ENCODE peak calls at places on chromosomes 16 and 17, in eight cellular contexts. P, L, K, T, Q, F, M and H are unnamed samples.
A peak's percentile ranks its signal among the peaks of the same experiment; 100 is the strongest.

GRCh38 chr17:76736349-76737081 is 616 bp downstream of the SRSF2 start:
- DNase-seq in K (peak; percentile 95), M (peak; percentile 67), Q (peak; percentile 60), F (peak; percentile 94), P (peak; percentile 85), L (peak; percentile 87), T (no peak), H (peak; percentile 72)

GRCh38 chr17:76281573-76282371 is 16.6 kb downstream of the UBALD2 start:
- DNase-seq in Q (no peak), P (no peak), M (no peak), K (no peak), T (no peak), F (no peak), L (no peak), H (no peak)

GRCh38 chr17:69870091-69870530 is 204.9 kb upstream of the KCNJ16 start:
- DNase-seq in P (no peak), T (peak; percentile 91), M (no peak), K (no peak), L (peak; percentile 51), Q (peak; percentile 91), F (no peak), H (peak; percentile 19)

GRCh38 chr17:57264776-57265175 is 8.5 kb downstream of the MSI2 start:
- DNase-seq in M (no peak), Q (no peak), K (no peak), P (no peak), F (no peak), T (no peak), L (no peak), H (no peak)

GRCh38 chr16:89330177-89330856 is 112.8 kb downstream of the ZNF778 start:
- DNase-seq in P (peak; percentile 46), Q (peak; percentile 52), M (no peak), K (peak; percentile 83), L (no peak), T (peak; percentile 66), F (peak; percentile 80), H (peak; percentile 34)

GRCh38 chr17:64984181-64984580 is 64.9 kb upstream of the LRRC37A3 start:
- DNase-seq in P (no peak), F (no peak), K (no peak), T (no peak), M (no peak), Q (no peak), L (no peak), H (no peak)

GRCh38 chr17:59365383-59365981 is 34.0 kb downstream of the YPEL2 start:
- DNase-seq in Q (no peak), M (no peak), F (no peak), P (no peak), L (no peak), K (no peak), T (no peak), H (no peak)

GRCh38 chr16:79870016-79870886 is 269.7 kb upstream of the MAF start:
- DNase-seq in L (no peak), F (no peak), P (no peak), M (no peak), Q (no peak), K (no peak), T (no peak), H (no peak)

GRCh38 chr17:3963214-3964201 is 729 bp downstream of the ATP2A3 start:
- DNase-seq in T (no peak), K (peak; percentile 96), M (peak; percentile 47), L (no peak), P (peak; percentile 64), Q (no peak), F (peak; percentile 86), H (no peak)

GRCh38 chr16:27468941-27469531 is 67.1 kb downstream of the IL21R start:
- DNase-seq in K (peak; percentile 70), T (no peak), L (no peak), Q (no peak), F (no peak), M (no peak), P (peak; percentile 7), H (no peak)

GRCh38 chr17:46212634-46213435 is 19.6 kb upstream of the KANSL1 start:
- DNase-seq in T (peak; percentile 70), P (no peak), Q (peak; percentile 79), M (peak; percentile 65), K (no peak), L (peak; percentile 97), F (no peak), H (peak; percentile 87)

GRCh38 chr16:54397190-54397835 is 110.7 kb upstream of the IRX3 start:
- DNase-seq in P (no peak), T (peak; percentile 19), F (no peak), K (no peak), M (no peak), Q (no peak), L (no peak), H (no peak)

GRCh38 chr17:76188213-76189060 is 47.4 kb upstream of the FOXJ1 start:
- DNase-seq in F (no peak), L (no peak), T (no peak), K (no peak), P (no peak), M (no peak), Q (peak; percentile 13), H (no peak)

GRCh38 chr16:693364-693763 is 3.2 kb upstream of the WDR24 start:
- DNase-seq in P (no peak), M (no peak), T (no peak), L (no peak), K (no peak), F (no peak), Q (no peak), H (no peak)

GRCh38 chr17:66837226-66837625 is 2.3 kb downstream of the CACNG5 start:
- DNase-seq in L (no peak), T (no peak), K (no peak), F (no peak), Q (no peak), M (no peak), P (no peak), H (no peak)

DNA sequence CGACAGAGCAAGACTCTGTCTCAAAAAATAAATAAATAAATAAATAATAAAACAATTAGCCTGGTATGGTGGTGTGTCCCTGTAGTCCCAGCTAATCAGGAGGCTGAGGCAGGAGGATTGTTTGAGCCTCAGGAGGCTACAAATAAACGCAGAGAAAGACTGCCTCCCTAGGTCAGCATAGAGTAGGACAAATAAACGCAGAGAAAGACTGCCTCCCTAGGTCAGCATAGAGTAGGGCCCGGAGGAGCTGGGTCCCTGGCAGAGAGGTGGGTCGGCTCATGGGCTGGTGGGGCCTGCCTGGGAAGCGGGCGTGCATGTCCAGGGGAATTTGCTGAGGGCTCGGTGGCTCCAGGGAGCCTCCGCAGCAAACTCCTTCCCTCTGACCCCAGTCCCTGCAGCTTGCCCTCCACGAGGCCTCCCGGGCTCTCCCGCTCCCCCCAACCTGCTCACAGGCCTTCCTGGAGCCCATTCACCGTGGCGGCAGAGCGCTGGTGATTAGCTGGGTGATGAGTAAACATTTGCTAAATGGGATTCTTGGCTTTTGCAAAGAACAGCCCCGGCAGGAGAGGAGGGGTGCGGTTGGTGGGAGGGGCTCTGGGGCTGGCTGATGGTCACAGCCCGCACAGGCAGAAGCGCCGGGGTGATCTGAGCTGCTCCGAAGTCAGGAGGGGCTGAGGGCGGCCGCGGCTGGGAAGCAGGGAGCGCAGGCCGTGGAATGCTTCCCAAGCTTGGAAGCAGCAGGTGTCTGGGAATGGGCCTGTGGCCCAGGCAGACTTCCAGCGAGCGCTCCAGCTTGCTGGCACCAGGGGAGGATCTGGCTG is 93.2 kb downstream of the RTN4RL1 start:
- DNase-seq in Q (peak; percentile 7), M (peak; percentile 56), T (peak; percentile 29), F (no peak), L (no peak), K (no peak), P (no peak), H (no peak)
- H3K4me3 ChIP-seq in Q (no peak overlapping the region), M (no peak overlapping the region), T (no peak overlapping the region), F (no peak overlapping the region), L (no peak overlapping the region), K (no peak overlapping the region), P (no peak overlapping the region), H (no peak overlapping the region)

DNA sequence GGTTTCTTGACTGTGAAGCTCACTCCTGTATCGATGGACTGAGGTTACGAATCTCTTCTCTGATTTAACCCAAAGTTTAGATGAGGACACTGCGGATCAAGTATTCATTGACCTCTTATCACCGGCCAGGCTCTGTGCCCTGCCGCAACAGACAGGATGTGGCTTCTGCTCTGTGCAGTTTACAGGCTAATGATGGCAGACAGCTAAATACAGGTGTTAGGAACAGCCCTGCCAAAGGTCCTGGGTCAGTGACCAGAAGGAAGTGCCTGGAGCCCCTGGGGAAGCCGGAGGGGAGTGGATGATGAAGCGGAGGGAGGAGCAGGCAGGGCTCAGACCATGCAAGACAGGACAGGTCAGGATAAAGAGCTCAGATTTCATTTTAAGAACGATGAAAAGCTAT is 44.4 kb downstream of the HAPSTR1 start:
- DNase-seq in M (no peak), P (no peak), K (peak; percentile 76), F (no peak), T (no peak), Q (no peak), L (no peak), H (no peak)
- H3K4me3 ChIP-seq in M (no peak overlapping the region), P (no peak overlapping the region), K (no peak overlapping the region), F (no peak overlapping the region), T (no peak overlapping the region), Q (no peak overlapping the region), L (no peak overlapping the region), H (no peak overlapping the region)

DNA sequence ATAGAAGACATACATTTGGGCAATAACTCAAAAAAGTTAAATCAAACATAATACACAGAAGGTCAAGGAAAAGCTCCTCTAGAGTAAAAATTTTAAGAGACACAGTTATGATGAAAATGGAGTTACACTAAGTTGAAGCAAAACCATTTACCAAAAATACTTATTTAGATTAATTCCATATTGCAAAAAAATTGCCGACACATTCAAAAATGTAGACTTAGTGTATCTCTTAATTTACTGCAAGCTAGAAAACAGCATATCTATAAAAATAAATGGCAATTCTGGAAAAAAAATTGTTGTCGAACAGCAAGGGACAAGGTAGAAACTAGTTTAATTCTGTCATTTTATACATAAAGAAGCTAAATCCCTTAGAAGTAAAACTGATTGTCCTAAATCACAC is 248.7 kb upstream of the KIF2B start:
- DNase-seq in L (no peak), F (no peak), K (no peak), P (no peak), Q (no peak), T (no peak), M (no peak), H (no peak)
- H3K4me3 ChIP-seq in L (no peak overlapping the region), F (no peak overlapping the region), K (no peak overlapping the region), P (no peak overlapping the region), Q (no peak overlapping the region), T (no peak overlapping the region), M (no peak overlapping the region), H (no peak overlapping the region)

GRCh38 chr17:37410357-37410756 is 3.7 kb downstream of the TADA2A start:
- DNase-seq in M (no peak), L (no peak), T (no peak), P (no peak), Q (peak; percentile 8), K (no peak), F (no peak), H (no peak)
- H3K4me3 ChIP-seq in M (no peak overlapping the region), L (no peak overlapping the region), T (no peak overlapping the region), P (no peak overlapping the region), Q (no peak overlapping the region), K (no peak overlapping the region), F (no peak overlapping the region), H (no peak overlapping the region)